ENCODE peak calls at places on chromosomes 4 and X, in nine cellular contexts. B is stomach; T is suprapubic skin; L is heart right ventricle; M is right cardiac atrium; R is prostate gland; J is SK-N-SH; Z is CD8-positive, alpha-beta memory T cell; V is dorsolateral prefrontal cortex. E is an unnamed sample.

GRCh38 chr4:52869196-52869595 is 7.1 kb downstream of the RASL11B start:
- DNase-seq in B (peak; percentile 26), T (peak; percentile 68), L (peak; percentile 73), M (peak; percentile 93), R (no peak), J (peak; percentile 88), Z (no peak), V (peak; percentile 77), E (no peak)

GRCh38 chrX:118189628-118190027 is 73.0 kb upstream of the KLHL13 start:
- DNase-seq in B (no peak), T (no peak), L (peak; percentile 21), M (no peak), R (no peak), J (peak; percentile 20), Z (no peak), V (no peak), E (peak; percentile 47)

GRCh38 chr4:124828382-124828781 is 115.8 kb upstream of the ANKRD50 start:
- DNase-seq in B (no peak), T (no peak), L (no peak), M (no peak), R (no peak), J (no peak), Z (no peak), V (no peak), E (no peak)

GRCh38 chr4:95049838-95050237 is 292.1 kb downstream of the BMPR1B start:
- DNase-seq in B (no peak), T (no peak), L (no peak), M (no peak), R (no peak), J (no peak), Z (no peak), V (no peak), E (no peak)

GRCh38 chr4:188728359-188728758 is 589.1 kb downstream of the TRIML1 start:
- DNase-seq in B (no peak), T (no peak), L (no peak), M (no peak), R (no peak), J (no peak), Z (no peak), V (no peak), E (no peak)

GRCh38 chr4:140108713-140109230 is 45.2 kb downstream of the MAML3 start:
- DNase-seq in B (no peak), T (no peak), L (no peak), M (no peak), R (no peak), J (no peak), Z (no peak), V (no peak), E (no peak)

GRCh38 chr4:109816894-109817293 is 1.3 kb downstream of the GAR1 start:
- DNase-seq in B (no peak), T (no peak), L (no peak), M (no peak), R (no peak), J (no peak), Z (no peak), V (no peak), E (no peak)

GRCh38 chr4:82587826-82588225 is 26.0 kb upstream of the TMEM150C start:
- DNase-seq in B (no peak), T (no peak), L (no peak), M (no peak), R (no peak), J (no peak), Z (no peak), V (no peak), E (no peak)

GRCh38 chr4:145930592-145930991 is 8.0 kb downstream of the ZNF827 start:
- DNase-seq in B (no peak), T (no peak), L (peak; percentile 45), M (peak; percentile 65), R (no peak), J (no peak), Z (no peak), V (no peak), E (no peak)

GRCh38 chr4:24470681-24471622 is 113.4 kb downstream of the DHX15 start:
- DNase-seq in B (no peak), T (peak; percentile 67), L (peak; percentile 25), M (peak; percentile 71), R (peak; percentile 7), J (peak; percentile 63), Z (no peak), V (no peak), E (peak; percentile 20)

GRCh38 chrX:27889878-27890277 is 82.1 kb downstream of the MAGEB10 start:
- DNase-seq in B (no peak), T (no peak), L (no peak), M (no peak), R (no peak), J (no peak), Z (no peak), V (no peak), E (no peak)

GRCh38 chrX:9456250-9457074 is 8.4 kb upstream of the TBL1X start:
- DNase-seq in B (no peak), T (no peak), L (no peak), M (no peak), R (no peak), J (no peak), Z (no peak), V (no peak), E (no peak)

GRCh38 chr4:34037280-34037679 is 2207.0 kb downstream of the ARAP2 start:
- DNase-seq in B (no peak), T (no peak), L (no peak), M (no peak), R (no peak), J (no peak), Z (no peak), V (no peak), E (no peak)

GRCh38 chr4:102684605-102685052 is 76.1 kb downstream of the MANBA start:
- DNase-seq in B (no peak), T (no peak), L (no peak), M (no peak), R (no peak), J (no peak), Z (no peak), V (no peak), E (no peak)

GRCh38 chr4:84878541-84878940 is 87.9 kb downstream of the WDFY3 start:
- DNase-seq in B (no peak), T (no peak), L (no peak), M (no peak), R (no peak), J (no peak), Z (no peak), V (no peak), E (no peak)

GRCh38 chr4:61374612-61374920 is 174.4 kb downstream of the ADGRL3 start:
- DNase-seq in B (no peak), T (no peak), L (no peak), M (no peak), R (no peak), J (no peak), Z (no peak), V (no peak), E (no peak)

GRCh38 chr4:56286763-56287162 is 100.5 kb downstream of the AASDH start:
- DNase-seq in B (no peak), T (no peak), L (no peak), M (no peak), R (no peak), J (no peak), Z (no peak), V (no peak), E (no peak)

GRCh38 chr4:3235030-3235345 is 14.0 kb upstream of the MSANTD1 start:
- DNase-seq in B (no peak), T (no peak), L (no peak), M (peak; percentile 35), R (no peak), J (no peak), Z (no peak), V (no peak), E (no peak)

DNA sequence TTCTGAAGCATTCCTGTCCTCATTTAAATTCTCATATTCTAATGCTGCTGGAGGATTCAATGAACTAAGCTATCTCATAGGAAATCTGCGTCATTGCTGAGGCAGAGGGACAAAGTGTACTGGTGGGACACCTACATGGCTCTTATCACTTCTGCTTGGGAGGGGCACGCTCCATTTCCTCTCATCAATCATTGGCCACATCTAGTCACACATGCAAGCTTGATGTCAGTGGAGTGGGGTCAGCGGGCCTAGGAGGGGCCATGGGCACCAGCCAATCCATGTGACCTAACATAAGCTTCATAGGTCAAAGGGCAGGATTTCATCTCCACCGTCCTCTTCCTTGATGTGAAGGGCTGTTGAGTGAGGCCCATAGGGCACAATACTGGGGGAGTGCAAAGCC is 21.4 kb downstream of the BEX3 start:
- DNase-seq in B (no peak), T (no peak), L (no peak), M (no peak), R (no peak), J (no peak), Z (no peak), V (no peak), E (no peak)
- H3K27me3 ChIP-seq in B (no peaks in the 10 kb centered on the region), T (no peaks in the 10 kb centered on the region), L (no peaks in the 10 kb centered on the region), M (no peaks in the 10 kb centered on the region), R (no peaks in the 10 kb centered on the region), J (no peaks in the 10 kb centered on the region), Z (no peaks in the 10 kb centered on the region), V (peaks cover 81% of the 10 kb centered on the region), E (no peaks in the 10 kb centered on the region)

GRCh38 chrX:110284159-110284558 is 33.7 kb downstream of the AMMECR1 start:
- DNase-seq in B (no peak), T (no peak), L (no peak), M (no peak), R (no peak), J (no peak), Z (no peak), V (no peak), E (no peak)
- H3K27me3 ChIP-seq in B (no peaks in the 10 kb centered on the region), T (no peaks in the 10 kb centered on the region), L (no peaks in the 10 kb centered on the region), M (no peaks in the 10 kb centered on the region), R (no peaks in the 10 kb centered on the region), J (no peaks in the 10 kb centered on the region), Z (no peaks in the 10 kb centered on the region), V (peaks cover 76% of the 10 kb centered on the region), E (no peaks in the 10 kb centered on the region)

GRCh38 chrX:629230-630006 is 1.2 kb upstream of the SHOX start:
- DNase-seq in B (no peak), T (no peak), L (no peak), M (no peak), R (no peak), J (no peak), Z (no peak), V (no peak), E (no peak)

GRCh38 chrX:633043-633654 is 2.6 kb downstream of the SHOX start:
- DNase-seq in B (no peak), T (no peak), L (no peak), M (no peak), R (no peak), J (no peak), Z (no peak), V (no peak), E (no peak)

GRCh38 chrX:632391-633042 is 1.9 kb downstream of the SHOX start:
- DNase-seq in B (no peak), T (no peak), L (no peak), M (no peak), R (no peak), J (no peak), Z (no peak), V (no peak), E (no peak)

GRCh38 chrX:630007-630921 is at the start of gene SHOX:
- DNase-seq in B (no peak), T (no peak), L (no peak), M (no peak), R (no peak), J (no peak), Z (no peak), V (no peak), E (no peak)

GRCh38 chrX:630922-631496 is 418 bp downstream of the SHOX start:
- DNase-seq in B (no peak), T (no peak), L (no peak), M (no peak), R (no peak), J (no peak), Z (no peak), V (no peak), E (no peak)
- H3K27me3 ChIP-seq in B (peaks cover 88% of the 10 kb centered on the region), T (peaks cover 81% of the 10 kb centered on the region), L (peaks cover 83% of the 10 kb centered on the region), M (peaks cover 8% of the 10 kb centered on the region), R (peaks cover 34% of the 10 kb centered on the region), J (peaks cover 52% of the 10 kb centered on the region), Z (peaks cover 3% of the 10 kb centered on the region), V (peaks cover 90% of the 10 kb centered on the region), E (no peaks in the 10 kb centered on the region)

GRCh38 chr4:2047031-2047660 is 12.0 kb upstream of the NAT8L start:
- DNase-seq in B (no peak), T (no peak), L (no peak), M (peak; percentile 54), R (peak; percentile 3), J (peak; percentile 51), Z (no peak), V (no peak), E (no peak)
- H3K27me3 ChIP-seq in B (peaks cover 74% of the 10 kb centered on the region), T (peaks cover 69% of the 10 kb centered on the region), L (peaks cover 74% of the 10 kb centered on the region), M (no peaks in the 10 kb centered on the region), R (peaks cover 13% of the 10 kb centered on the region), J (no peaks in the 10 kb centered on the region), Z (no peaks in the 10 kb centered on the region), V (no peaks in the 10 kb centered on the region), E (no peaks in the 10 kb centered on the region)

E was measured in body of pancreas.